ENCODE peak calls at places on chromosomes 16 and 17, in seven cellular contexts. X is K562, V is ovary, B is sigmoid colon, L is suprapubic skin, T is transverse colon, M is esophagus muscularis mucosa. Y is an unnamed sample.

GRCh38 chr16:20674684-20675487 is 22.6 kb downstream of the ACSM1 start:
- DNase-seq in X (peak), B (no peak), L (no peak), M (no peak), T (no peak), V (peak), Y (no peak)

GRCh38 chr17:60102632-60103047 is 23.9 kb upstream of the HEATR6 start:
- DNase-seq in L (no peak), V (no peak), T (peak), M (no peak), B (no peak), X (no peak), Y (no peak)

GRCh38 chr17:13182854-13183253 is 165.0 kb upstream of the ELAC2 start:
- DNase-seq in V (no peak), L (no peak), T (peak), M (no peak), X (no peak), B (no peak), Y (no peak)

GRCh38 chr17:32191306-32191705 is 49.0 kb downstream of the RHOT1 start:
- DNase-seq in B (no peak), T (no peak), M (no peak), V (no peak), X (no peak), L (no peak), Y (no peak)

GRCh38 chr17:58005031-58005727 is 1.9 kb downstream of the SRSF1 start:
- DNase-seq in V (no peak), M (no peak), X (peak), B (no peak), L (no peak), T (no peak), Y (no peak)

GRCh38 chr16:15829460-15829859 is 27.4 kb downstream of the MYH11 start:
- DNase-seq in T (peak), M (peak), V (peak), X (no peak), B (peak), L (peak), Y (peak)

GRCh38 chr17:79047923-79048825 is 24.2 kb downstream of the C1QTNF1 start:
- DNase-seq in L (no peak), T (no peak), M (no peak), X (no peak), B (peak), V (no peak), Y (peak)

GRCh38 chr17:77881545-77881944 is 77.0 kb upstream of the TNRC6C start:
- DNase-seq in B (peak), M (peak), V (no peak), X (peak), L (peak), T (peak), Y (peak)

GRCh38 chr16:1831537-1832075 is 4.6 kb downstream of the FAHD1 start:
- DNase-seq in L (no peak), M (no peak), B (no peak), X (no peak), T (no peak), V (no peak), Y (no peak)

GRCh38 chr16:1826691-1827573 is at the start of the genes FAHD1 and HAGH:
- DNase-seq in V (peak), X (peak), M (peak), T (peak), B (peak), L (peak), Y (peak)

GRCh38 chr16:1825864-1826690 is 548 bp downstream of the HAGH start:
- DNase-seq in B (no peak), V (peak), T (peak), M (peak), X (no peak), L (no peak), Y (peak)

GRCh38 chr16:1830213-1830612 is 3.2 kb downstream of the FAHD1 start:
- DNase-seq in T (peak), M (no peak), V (no peak), X (no peak), L (no peak), B (no peak), Y (peak)

DNA sequence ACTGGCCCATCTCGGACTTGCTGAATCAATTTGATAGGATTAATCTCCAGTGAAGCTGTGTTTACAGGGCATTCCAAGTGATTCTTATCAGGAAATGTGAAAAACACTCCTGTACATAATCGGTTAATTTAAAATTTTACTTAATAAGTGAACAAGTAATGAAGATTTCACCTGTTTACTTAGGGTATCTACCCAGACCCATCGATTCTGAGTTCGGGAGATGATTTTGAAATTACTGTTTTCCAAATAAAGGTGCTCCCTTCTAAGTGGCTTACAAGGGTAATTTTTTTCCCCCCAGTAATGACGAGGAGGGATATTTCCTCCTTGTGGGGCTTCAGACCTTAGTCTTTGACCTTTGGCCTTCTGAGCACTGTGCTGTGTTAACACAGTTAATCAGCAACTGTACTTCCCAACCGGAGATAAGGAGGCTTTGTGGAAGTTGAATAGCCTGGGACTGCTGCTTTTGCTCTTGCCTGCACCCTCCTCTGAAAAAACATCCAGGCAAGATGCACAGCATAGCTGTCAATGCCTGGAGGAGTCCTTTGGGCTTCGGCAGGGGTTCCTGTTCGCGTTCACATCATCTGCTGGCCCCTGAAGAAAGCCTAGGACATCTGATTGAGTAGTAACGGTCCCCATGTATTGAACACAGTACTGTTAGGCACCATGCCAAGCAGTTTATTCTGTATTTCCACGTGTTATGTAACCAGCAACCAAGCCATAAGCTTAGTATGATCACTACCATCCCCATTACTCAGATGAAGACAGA is 1.8 kb downstream of the FAHD1 start:
- DNase-seq in L (no peak), T (no peak), M (no peak), V (no peak), B (no peak), X (no peak), Y (no peak)
- TF ChIP-seq EP300 in L (no peak), T (no peak), M (no peak), V (no peak), B (no peak), X (peak), Y (no peak)

GRCh38 chr16:81001330-81001729 is 5.4 kb downstream of the CMC2 start:
- DNase-seq in M (no peak), T (no peak), L (no peak), V (no peak), X (no peak), B (no peak), Y (no peak)

GRCh38 chr16:81004646-81005353 is 1.9 kb downstream of the CMC2 start:
- DNase-seq in M (no peak), L (no peak), T (no peak), B (no peak), X (peak), V (peak), Y (no peak)

GRCh38 chr16:81005644-81006471 is 827 bp downstream of the CMC2 start:
- DNase-seq in V (peak), B (no peak), T (peak), L (peak), M (no peak), X (no peak), Y (no peak)

GRCh38 chr16:81003064-81003463 is 3.6 kb downstream of the CMC2 start:
- DNase-seq in V (no peak), T (no peak), X (no peak), M (no peak), B (no peak), L (no peak), Y (no peak)

DNA sequence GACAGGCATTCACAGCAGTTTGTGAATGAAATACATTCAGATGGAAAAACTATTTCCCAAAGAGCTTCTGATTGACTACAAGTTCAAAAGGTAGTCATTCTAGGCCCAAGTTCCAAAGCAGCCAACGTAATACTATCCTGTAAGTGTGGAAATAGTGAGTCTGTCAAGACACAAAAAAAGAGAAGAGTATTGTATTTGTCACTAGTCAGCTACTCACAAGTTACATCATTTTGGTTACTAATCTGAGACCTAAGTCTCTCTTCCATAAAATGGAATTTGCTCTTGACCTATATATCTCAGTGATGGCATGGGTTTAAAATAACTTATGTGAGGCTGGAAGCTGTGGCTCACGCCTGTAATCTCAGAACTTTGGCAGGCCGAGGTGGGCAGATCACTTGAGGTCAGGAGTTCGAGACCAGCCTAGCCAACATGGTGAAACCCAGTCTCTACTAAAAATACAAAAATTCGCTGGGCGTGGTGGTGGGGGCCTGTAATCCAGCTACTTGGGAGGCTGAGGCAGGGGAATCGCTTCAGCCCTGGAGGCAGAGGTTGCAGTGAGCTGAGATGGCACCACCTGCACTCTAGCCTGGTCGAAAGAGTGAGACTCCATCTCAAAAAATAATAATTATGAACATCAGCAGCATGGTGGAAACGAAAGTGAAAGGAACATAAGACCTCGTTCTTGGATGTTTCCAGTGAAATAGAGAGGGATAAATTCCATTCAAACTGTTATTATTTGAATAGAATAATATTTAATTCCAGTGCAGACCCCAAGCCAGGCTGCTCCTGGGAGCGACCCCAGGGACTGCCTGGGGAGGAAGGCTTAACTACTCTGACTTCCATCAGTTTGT is 2.9 kb downstream of the CMC2 start:
- DNase-seq in B (no peak), L (no peak), X (no peak), V (peak), M (no peak), T (no peak), Y (no peak)
- H3K4me3 ChIP-seq in B (no peak), L (peak), X (peak), V (no peak), M (peak), T (no peak), Y (peak)

DNA sequence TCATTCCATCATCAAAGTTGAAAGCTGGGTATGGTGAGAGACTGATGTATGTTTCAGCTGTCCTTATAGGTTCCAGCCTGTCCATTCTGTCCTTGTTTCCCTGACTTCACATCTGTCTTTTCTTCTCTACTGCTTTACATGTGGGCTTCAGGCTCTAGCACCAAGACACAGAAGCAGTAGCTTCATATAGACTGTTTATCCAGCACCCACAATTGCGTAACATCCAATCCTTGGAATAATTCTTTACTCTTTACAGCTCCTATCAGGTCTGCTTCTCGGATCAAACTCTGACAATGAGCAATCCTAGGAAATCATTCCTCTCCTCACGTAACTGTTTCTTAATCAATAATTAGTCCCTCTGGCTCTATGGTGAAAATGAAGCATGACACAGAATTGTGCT is 158.9 kb downstream of the CA10 start:
- DNase-seq in M (no peak), V (no peak), L (no peak), T (no peak), X (no peak), B (no peak), Y (no peak)
- TF ChIP-seq POLR2A in M (no peak), V (no peak), L (no peak), T (no peak), X (no peak), B (no peak), Y (no peak)

GRCh38 chr17:62875296-62875695 is 67.2 kb upstream of the MARCHF10 start:
- DNase-seq in X (no peak), B (no peak), L (no peak), V (no peak), M (no peak), T (no peak), Y (no peak)

GRCh38 chr17:62880120-62880519 is 72.0 kb upstream of the MARCHF10 start:
- DNase-seq in L (no peak), V (no peak), B (no peak), T (no peak), M (no peak), X (peak), Y (no peak)

GRCh38 chr17:62876664-62877411 is 68.7 kb upstream of the MARCHF10 start:
- DNase-seq in L (no peak), M (no peak), X (no peak), B (no peak), T (no peak), V (no peak), Y (no peak)

GRCh38 chr17:62871291-62871690 is 63.2 kb upstream of the MARCHF10 start:
- DNase-seq in X (no peak), V (no peak), M (no peak), L (no peak), B (no peak), T (no peak), Y (no peak)

DNA sequence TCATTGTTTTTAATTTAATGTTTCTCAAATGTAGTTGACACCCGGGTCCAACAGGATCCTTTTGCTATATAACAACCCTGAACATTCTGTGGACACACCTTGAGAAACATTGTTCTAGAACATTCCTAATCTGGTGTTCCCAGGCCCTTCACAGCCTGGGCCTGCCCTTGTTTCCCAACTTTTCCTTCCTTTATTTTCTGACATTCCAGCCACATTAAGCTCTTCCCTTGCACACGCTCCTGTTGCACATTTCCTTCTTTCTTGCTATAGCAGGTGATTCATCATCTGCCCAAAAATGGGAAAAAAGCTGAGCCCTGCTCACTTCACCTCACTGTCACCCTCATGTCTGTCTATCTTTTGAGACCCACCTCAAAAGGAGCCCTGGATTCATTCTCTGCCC is 67.9 kb upstream of the MARCHF10 start:
- DNase-seq in X (no peak), L (no peak), T (no peak), V (no peak), B (no peak), M (no peak), Y (no peak)
- TF ChIP-seq EP300 in X (no peak), L (no peak), T (no peak), V (no peak), B (no peak), M (no peak), Y (no peak)

DNA sequence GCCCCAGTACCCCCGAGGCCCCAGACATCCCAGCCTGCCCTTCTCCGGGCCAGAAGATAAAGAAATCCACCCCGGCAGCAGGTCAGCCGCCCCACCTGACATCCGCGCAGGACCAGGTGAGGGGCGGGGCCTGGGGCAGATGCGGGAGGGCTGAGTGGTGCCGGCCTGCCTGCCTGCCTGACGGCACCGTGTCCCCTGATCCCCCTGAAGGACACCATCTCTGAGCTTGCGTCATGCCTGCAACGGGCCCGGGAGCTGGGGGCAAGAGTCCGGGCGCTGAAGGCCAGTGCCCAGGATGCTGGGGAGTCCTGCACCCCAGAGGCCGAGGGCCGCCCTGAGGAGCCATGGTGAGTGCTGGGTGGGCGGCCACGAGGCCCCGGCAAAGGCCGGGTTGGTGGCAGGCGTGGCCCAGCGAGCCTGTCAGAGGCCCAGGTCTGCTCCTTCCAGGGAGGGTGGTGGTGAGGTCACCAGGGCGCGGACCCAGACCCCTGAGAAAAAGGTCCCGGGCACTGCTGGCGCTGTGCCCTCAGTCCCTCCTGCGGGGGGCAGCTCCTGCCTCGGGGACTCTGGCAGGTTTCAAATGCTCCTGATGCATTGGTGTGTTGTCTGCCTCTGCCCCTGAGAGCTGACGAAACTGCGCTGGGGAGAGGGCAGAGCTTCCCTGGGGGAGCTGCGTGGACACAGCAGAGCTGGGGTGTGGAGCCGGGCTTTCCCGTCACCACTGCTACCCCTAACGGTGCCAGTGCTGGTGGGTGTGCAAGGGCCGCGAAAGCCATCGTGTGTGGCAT is 1.2 kb downstream of the CDT1 start:
- DNase-seq in L (no peak), M (no peak), V (peak), T (no peak), B (no peak), X (peak), Y (no peak)
- H3K4me3 ChIP-seq in L (peak), M (peak), V (no peak), T (no peak), B (no peak), X (peak), Y (peak)

GRCh38 chr16:4768549-4769305 is 1.8 kb upstream of the ZNF500 start:
- DNase-seq in V (peak), X (peak), L (peak), M (peak), T (peak), B (peak), Y (peak)
- TF ChIP-seq POLR2A in V (peak), X (peak), L (peak), M (peak), T (peak), B (peak), Y (no peak)

GRCh38 chr17:27533874-27534815 is 77.9 kb downstream of the KSR1 start:
- DNase-seq in L (no peak), X (no peak), B (peak), T (peak), V (no peak), M (no peak), Y (no peak)
- TF ChIP-seq EP300 in L (no peak), X (no peak), B (no peak), T (no peak), V (no peak), M (no peak), Y (no peak)

GRCh38 chr17:40538019-40538935 is 27.0 kb downstream of the CCR7 start:
- DNase-seq in T (no peak), B (peak), M (no peak), L (peak), V (peak), X (no peak), Y (no peak)
- H3K4me3 ChIP-seq in T (no peak), B (no peak), M (no peak), L (no peak), V (no peak), X (no peak), Y (no peak)

DNA sequence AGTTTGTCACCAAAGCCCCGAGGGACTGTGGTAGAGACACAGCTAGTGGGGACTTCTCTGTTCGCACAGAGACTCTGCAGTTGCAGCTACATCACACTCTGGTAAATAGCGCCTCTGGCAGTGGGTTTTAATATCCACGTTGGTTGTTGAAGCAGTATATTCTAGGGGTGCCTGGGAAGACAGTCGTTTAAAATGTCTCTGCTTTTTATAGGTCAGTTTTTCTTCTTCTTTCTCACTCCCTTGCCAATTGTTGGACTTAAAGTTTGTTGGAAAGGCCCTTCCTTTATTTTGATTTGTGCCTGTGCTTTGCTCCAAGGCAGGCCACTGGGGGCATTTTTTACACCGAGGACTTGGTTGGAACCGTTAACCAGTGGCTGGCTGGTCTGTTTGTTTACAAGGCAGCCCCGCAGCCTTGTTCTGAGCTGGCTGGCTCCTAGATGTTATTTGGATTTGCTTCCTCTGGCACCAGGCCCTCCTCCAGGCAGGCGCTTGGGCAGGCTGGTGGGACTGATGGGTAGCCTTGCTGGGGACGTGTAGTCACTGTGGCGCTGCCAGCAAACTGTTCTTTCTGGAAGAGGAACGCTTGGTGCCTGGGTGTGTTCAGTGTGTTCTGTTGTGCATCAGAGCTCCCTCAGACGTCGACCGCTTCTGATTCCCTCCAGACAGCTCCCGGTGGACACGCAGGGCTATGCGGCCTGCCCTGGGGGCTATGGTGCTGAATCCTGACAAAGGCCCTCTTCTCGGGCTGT is 218.2 kb upstream of the CHMP6 start:
- DNase-seq in V (no peak), L (peak), M (no peak), X (no peak), B (peak), T (peak), Y (no peak)
- TF ChIP-seq POLR2A in V (no peak), L (no peak), M (no peak), X (no peak), B (no peak), T (no peak), Y (no peak)

GRCh38 chr17:75456417-75457046 is at the start of gene TMEM94:
- DNase-seq in X (peak), B (peak), V (peak), T (peak), M (peak), L (peak), Y (peak)
- TF ChIP-seq EP300 in X (no peak), B (no peak), V (no peak), T (no peak), M (no peak), L (no peak), Y (no peak)

Y was measured in stomach.